ENCODE peak calls at places on chromosomes 2 and 18, in seven cellular contexts. N, V, H, K, L, O and A are unnamed samples.

GRCh38 chr2:230896346-230897115 is 28.5 kb downstream of the GPR55 start:
- DNase-seq in O (no peak), K (no peak), V (peak), N (no peak), L (no peak), H (no peak), A (no peak)

GRCh38 chr18:2715990-2716389 is 60.5 kb downstream of the SMCHD1 start:
- DNase-seq in V (no peak), H (no peak), L (no peak), K (no peak), N (no peak), O (no peak), A (peak)

GRCh38 chr2:29821591-29821990 is 99.8 kb downstream of the ALK start:
- DNase-seq in V (no peak), H (no peak), N (no peak), O (no peak), L (no peak), K (no peak), A (no peak)

GRCh38 chr2:237538001-237538720 is 28.2 kb upstream of the PRLH start:
- DNase-seq in L (no peak), N (no peak), K (no peak), V (no peak), O (no peak), H (no peak), A (no peak)

GRCh38 chr2:148812306-148812705 is 62.7 kb upstream of the KIF5C start:
- DNase-seq in O (peak), H (no peak), K (peak), L (no peak), N (peak), V (peak), A (peak)

GRCh38 chr2:96554293-96555145 is 18.0 kb downstream of the ARID5A start:
- DNase-seq in N (peak), V (no peak), H (peak), L (peak), K (peak), O (peak), A (peak)

GRCh38 chr2:60100034-60100433 is 453.4 kb downstream of the BCL11A start:
- DNase-seq in V (no peak), H (no peak), N (no peak), L (no peak), O (no peak), K (no peak), A (no peak)

GRCh38 chr2:53403836-53404413 is 363.7 kb upstream of the CHAC2 start:
- DNase-seq in K (no peak), V (no peak), N (no peak), H (no peak), L (no peak), O (no peak), A (peak)

GRCh38 chr2:52404866-52405265 is 1362.7 kb upstream of the CHAC2 start:
- DNase-seq in N (no peak), H (no peak), V (no peak), L (no peak), O (no peak), K (no peak), A (no peak)

GRCh38 chr18:8754995-8755955 is 49.9 kb downstream of the MTCL1 start:
- DNase-seq in O (no peak), L (no peak), K (no peak), H (peak), V (no peak), N (no peak), A (peak)

GRCh38 chr2:138267902-138268254 is 233.7 kb upstream of the SPOPL start:
- DNase-seq in L (no peak), K (no peak), N (no peak), H (no peak), V (no peak), O (no peak), A (no peak)

GRCh38 chr18:52544086-52544485 is 204.1 kb downstream of the DCC start:
- DNase-seq in N (no peak), K (no peak), H (no peak), L (no peak), V (no peak), O (no peak), A (no peak)

GRCh38 chr2:233121856-233122255 is 61.7 kb downstream of the INPP5D start:
- DNase-seq in K (no peak), L (no peak), O (no peak), H (no peak), N (no peak), V (no peak), A (no peak)

GRCh38 chr18:51980101-51980500 is 359.9 kb upstream of the DCC start:
- DNase-seq in K (no peak), V (no peak), H (no peak), N (no peak), L (no peak), O (no peak), A (no peak)

GRCh38 chr2:130728549-130729310 is at the start of gene GPR148:
- DNase-seq in N (no peak), L (no peak), O (no peak), V (no peak), K (no peak), H (no peak), A (no peak)